ENCODE peak calls at places on chromosomes 3 and 15, in four cellular contexts. N is CMK, Q is SK-N-DZ, O is sciatic nerve. V is an unnamed sample.

GRCh38 chr3:172203522-172204258 is 164.3 kb downstream of the FNDC3B start:
- DNase-seq in Q (no peak), O (no peak), N (no peak), V (no peak)

GRCh38 chr15:84899750-84900149 is 15.3 kb downstream of the SLC28A1 start:
- DNase-seq in Q (no peak), O (no peak), N (no peak), V (no peak)

GRCh38 chr3:138307896-138308295 is 21.8 kb downstream of the NME9 start:
- DNase-seq in N (no peak), O (no peak), Q (no peak), V (no peak)

GRCh38 chr15:41506796-41507341 is 6.8 kb downstream of the LTK start:
- DNase-seq in Q (no peak), O (no peak), N (no peak), V (no peak)

GRCh38 chr3:134057006-134057832 is 27.5 kb upstream of the SLCO2A1 start:
- DNase-seq in N (no peak), Q (no peak), O (no peak), V (no peak)

GRCh38 chr3:53077476-53078220 is 31.8 kb upstream of the SFMBT1 start:
- DNase-seq in Q (no peak), O (peak), N (no peak), V (no peak)

GRCh38 chr3:123793425-123793824 is 90.7 kb downstream of the MYLK start:
- DNase-seq in O (no peak), Q (no peak), N (no peak), V (no peak)

GRCh38 chr15:63277044-63277892 is at the start of gene APH1B:
- DNase-seq in N (peak), O (peak), Q (peak), V (peak)

GRCh38 chr3:169634618-169635236 is 28.8 kb downstream of the MECOM start:
- DNase-seq in N (no peak), Q (no peak), O (peak), V (no peak)

GRCh38 chr3:44501971-44502370 is 24.5 kb upstream of the ZNF445 start:
- DNase-seq in Q (no peak), O (no peak), N (no peak), V (no peak)

GRCh38 chr15:63478243-63478642 is 26.1 kb upstream of the USP3 start:
- DNase-seq in Q (no peak), N (no peak), O (no peak), V (no peak)

GRCh38 chr15:33540174-33540573 is 229.4 kb downstream of the RYR3 start:
- DNase-seq in O (no peak), Q (no peak), N (no peak), V (no peak)

GRCh38 chr15:88303455-88303854 is 46.9 kb upstream of the NTRK3 start:
- DNase-seq in N (no peak), Q (no peak), O (no peak), V (no peak)

V was measured in adrenal gland.